ENCODE peak calls at places on chromosomes 12 and 14, in seven cellular contexts. One of them, this sample, is unnamed.

GRCh38 chr12:117857632-117858274 is 111.0 kb downstream of the KSR2 start:
- DNase-seq in body of pancreas: peak
- DNase-seq in fibroblast of the aortic adventitia: peak
- DNase-seq in CD4-positive, alpha-beta T cell: peak
- DNase-seq in esophagus muscularis mucosa: no peak
- DNase-seq in cardiac fibroblast: peak
- DNase-seq in cardiac muscle cell: peak
- DNase-seq in this sample: peak

GRCh38 chr12:32309811-32310755 is 89.3 kb upstream of the FGD4 start:
- DNase-seq in body of pancreas: no peak
- DNase-seq in fibroblast of the aortic adventitia: peak
- DNase-seq in CD4-positive, alpha-beta T cell: no peak
- DNase-seq in esophagus muscularis mucosa: no peak
- DNase-seq in cardiac fibroblast: peak
- DNase-seq in cardiac muscle cell: peak
- DNase-seq in this sample: no peak

GRCh38 chr12:125386652-125387051 is 321.4 kb downstream of the AACS start:
- DNase-seq in body of pancreas: no peak
- DNase-seq in fibroblast of the aortic adventitia: no peak
- DNase-seq in CD4-positive, alpha-beta T cell: no peak
- DNase-seq in esophagus muscularis mucosa: peak
- DNase-seq in cardiac fibroblast: no peak
- DNase-seq in cardiac muscle cell: no peak
- DNase-seq in this sample: no peak

GRCh38 chr12:91746976-91747375 is 398.7 kb downstream of the BTG1 start:
- DNase-seq in body of pancreas: no peak
- DNase-seq in fibroblast of the aortic adventitia: no peak
- DNase-seq in CD4-positive, alpha-beta T cell: no peak
- DNase-seq in esophagus muscularis mucosa: no peak
- DNase-seq in cardiac fibroblast: no peak
- DNase-seq in cardiac muscle cell: no peak
- DNase-seq in this sample: no peak

GRCh38 chr12:116880817-116881324 is 370 bp downstream of the HRK start:
- DNase-seq in body of pancreas: peak
- DNase-seq in fibroblast of the aortic adventitia: peak
- DNase-seq in CD4-positive, alpha-beta T cell: peak
- DNase-seq in esophagus muscularis mucosa: no peak
- DNase-seq in cardiac fibroblast: peak
- DNase-seq in cardiac muscle cell: peak
- DNase-seq in this sample: peak

GRCh38 chr14:102620413-102620812 is 28.0 kb downstream of the RCOR1 start:
- DNase-seq in body of pancreas: no peak
- DNase-seq in fibroblast of the aortic adventitia: no peak
- DNase-seq in CD4-positive, alpha-beta T cell: no peak
- DNase-seq in esophagus muscularis mucosa: no peak
- DNase-seq in cardiac fibroblast: peak
- DNase-seq in cardiac muscle cell: peak
- DNase-seq in this sample: no peak

GRCh38 chr12:91224411-91224810 is 41.8 kb upstream of the DCN start:
- DNase-seq in body of pancreas: no peak
- DNase-seq in fibroblast of the aortic adventitia: no peak
- DNase-seq in CD4-positive, alpha-beta T cell: no peak
- DNase-seq in esophagus muscularis mucosa: no peak
- DNase-seq in cardiac fibroblast: no peak
- DNase-seq in cardiac muscle cell: no peak
- DNase-seq in this sample: no peak

GRCh38 chr12:57208946-57209282 is 7.7 kb upstream of the NXPH4 start:
- DNase-seq in body of pancreas: no peak
- DNase-seq in fibroblast of the aortic adventitia: no peak
- DNase-seq in CD4-positive, alpha-beta T cell: no peak
- DNase-seq in esophagus muscularis mucosa: no peak
- DNase-seq in cardiac fibroblast: no peak
- DNase-seq in cardiac muscle cell: no peak
- DNase-seq in this sample: no peak

GRCh38 chr14:105473033-105473676 is 1.5 kb upstream of the CRIP2 start:
- DNase-seq in body of pancreas: no peak
- DNase-seq in fibroblast of the aortic adventitia: no peak
- DNase-seq in CD4-positive, alpha-beta T cell: no peak
- DNase-seq in esophagus muscularis mucosa: no peak
- DNase-seq in cardiac fibroblast: no peak
- DNase-seq in cardiac muscle cell: no peak
- DNase-seq in this sample: no peak

GRCh38 chr12:107415066-107415465 is 270.5 kb upstream of the PWP1 start:
- DNase-seq in body of pancreas: no peak
- DNase-seq in fibroblast of the aortic adventitia: peak
- DNase-seq in CD4-positive, alpha-beta T cell: no peak
- DNase-seq in esophagus muscularis mucosa: no peak
- DNase-seq in cardiac fibroblast: no peak
- DNase-seq in cardiac muscle cell: no peak
- DNase-seq in this sample: no peak

GRCh38 chr12:111451649-111452129 is 46.0 kb downstream of the SH2B3 start:
- DNase-seq in body of pancreas: no peak
- DNase-seq in fibroblast of the aortic adventitia: peak
- DNase-seq in CD4-positive, alpha-beta T cell: no peak
- DNase-seq in esophagus muscularis mucosa: peak
- DNase-seq in cardiac fibroblast: peak
- DNase-seq in cardiac muscle cell: peak
- DNase-seq in this sample: no peak

GRCh38 chr12:2804390-2805145 is 7.9 kb upstream of the ITFG2 start:
- DNase-seq in body of pancreas: peak
- DNase-seq in fibroblast of the aortic adventitia: peak
- DNase-seq in CD4-positive, alpha-beta T cell: no peak
- DNase-seq in esophagus muscularis mucosa: no peak
- DNase-seq in cardiac fibroblast: peak
- DNase-seq in cardiac muscle cell: peak
- DNase-seq in this sample: no peak

GRCh38 chr12:93541578-93542217 is 30.8 kb upstream of the SOCS2 start:
- DNase-seq in body of pancreas: no peak
- DNase-seq in fibroblast of the aortic adventitia: no peak
- DNase-seq in CD4-positive, alpha-beta T cell: no peak
- DNase-seq in esophagus muscularis mucosa: no peak
- DNase-seq in cardiac fibroblast: no peak
- DNase-seq in cardiac muscle cell: no peak
- DNase-seq in this sample: no peak

GRCh38 chr12:52423661-52424503 is 10.3 kb downstream of the KRT75 start:
- DNase-seq in body of pancreas: no peak
- DNase-seq in fibroblast of the aortic adventitia: no peak
- DNase-seq in CD4-positive, alpha-beta T cell: no peak
- DNase-seq in esophagus muscularis mucosa: no peak
- DNase-seq in cardiac fibroblast: no peak
- DNase-seq in cardiac muscle cell: peak
- DNase-seq in this sample: no peak

GRCh38 chr14:21913759-21914158 is 240.1 kb upstream of the OR4E1 start:
- DNase-seq in body of pancreas: peak
- DNase-seq in fibroblast of the aortic adventitia: peak
- DNase-seq in CD4-positive, alpha-beta T cell: peak
- DNase-seq in esophagus muscularis mucosa: no peak
- DNase-seq in cardiac fibroblast: peak
- DNase-seq in cardiac muscle cell: peak
- DNase-seq in this sample: peak

GRCh38 chr14:24052656-24053547 is 1.1 kb downstream of the CARMIL3 start:
- DNase-seq in body of pancreas: no peak
- DNase-seq in fibroblast of the aortic adventitia: no peak
- DNase-seq in CD4-positive, alpha-beta T cell: no peak
- DNase-seq in esophagus muscularis mucosa: no peak
- DNase-seq in cardiac fibroblast: no peak
- DNase-seq in cardiac muscle cell: no peak
- DNase-seq in this sample: no peak

GRCh38 chr12:76037130-76038105 is 5.8 kb upstream of the PHLDA1 start:
- DNase-seq in body of pancreas: peak
- DNase-seq in fibroblast of the aortic adventitia: peak
- DNase-seq in CD4-positive, alpha-beta T cell: no peak
- DNase-seq in esophagus muscularis mucosa: no peak
- DNase-seq in cardiac fibroblast: peak
- DNase-seq in cardiac muscle cell: peak
- DNase-seq in this sample: peak

GRCh38 chr12:50925342-50925651 is 27.0 kb upstream of the HIGD1C start:
- DNase-seq in body of pancreas: peak
- DNase-seq in fibroblast of the aortic adventitia: peak
- DNase-seq in CD4-positive, alpha-beta T cell: no peak
- DNase-seq in esophagus muscularis mucosa: no peak
- DNase-seq in cardiac fibroblast: no peak
- DNase-seq in cardiac muscle cell: no peak
- DNase-seq in this sample: no peak

GRCh38 chr12:7158866-7159600 is 28.9 kb downstream of the CLSTN3 start:
- DNase-seq in body of pancreas: no peak
- DNase-seq in fibroblast of the aortic adventitia: no peak
- DNase-seq in CD4-positive, alpha-beta T cell: no peak
- DNase-seq in esophagus muscularis mucosa: no peak
- DNase-seq in cardiac fibroblast: no peak
- DNase-seq in cardiac muscle cell: no peak
- DNase-seq in this sample: no peak

GRCh38 chr12:7161811-7162210 is 27.7 kb upstream of the PEX5 start:
- DNase-seq in body of pancreas: no peak
- DNase-seq in fibroblast of the aortic adventitia: peak
- DNase-seq in CD4-positive, alpha-beta T cell: no peak
- DNase-seq in esophagus muscularis mucosa: no peak
- DNase-seq in cardiac fibroblast: peak
- DNase-seq in cardiac muscle cell: peak
- DNase-seq in this sample: no peak

GRCh38 chr12:7160183-7160582 is 29.3 kb upstream of the PEX5 start:
- DNase-seq in body of pancreas: no peak
- DNase-seq in fibroblast of the aortic adventitia: no peak
- DNase-seq in CD4-positive, alpha-beta T cell: no peak
- DNase-seq in esophagus muscularis mucosa: no peak
- DNase-seq in cardiac fibroblast: no peak
- DNase-seq in cardiac muscle cell: no peak
- DNase-seq in this sample: no peak

GRCh38 chr12:7161327-7161726 is 28.2 kb upstream of the PEX5 start:
- DNase-seq in body of pancreas: no peak
- DNase-seq in fibroblast of the aortic adventitia: no peak
- DNase-seq in CD4-positive, alpha-beta T cell: no peak
- DNase-seq in esophagus muscularis mucosa: no peak
- DNase-seq in cardiac fibroblast: no peak
- DNase-seq in cardiac muscle cell: no peak
- DNase-seq in this sample: no peak

GRCh38 chr12:7162691-7163114 is 26.8 kb upstream of the PEX5 start:
- DNase-seq in body of pancreas: peak
- DNase-seq in fibroblast of the aortic adventitia: peak
- DNase-seq in CD4-positive, alpha-beta T cell: peak
- DNase-seq in esophagus muscularis mucosa: no peak
- DNase-seq in cardiac fibroblast: peak
- DNase-seq in cardiac muscle cell: no peak
- DNase-seq in this sample: no peak
- TF ChIP-seq CTCF in body of pancreas: peak
- TF ChIP-seq CTCF in fibroblast of the aortic adventitia: peak
- TF ChIP-seq CTCF in CD4-positive, alpha-beta T cell: peak
- TF ChIP-seq CTCF in esophagus muscularis mucosa: peak
- TF ChIP-seq CTCF in cardiac fibroblast: peak
- TF ChIP-seq CTCF in cardiac muscle cell: peak
- TF ChIP-seq CTCF in this sample: peak

DNA sequence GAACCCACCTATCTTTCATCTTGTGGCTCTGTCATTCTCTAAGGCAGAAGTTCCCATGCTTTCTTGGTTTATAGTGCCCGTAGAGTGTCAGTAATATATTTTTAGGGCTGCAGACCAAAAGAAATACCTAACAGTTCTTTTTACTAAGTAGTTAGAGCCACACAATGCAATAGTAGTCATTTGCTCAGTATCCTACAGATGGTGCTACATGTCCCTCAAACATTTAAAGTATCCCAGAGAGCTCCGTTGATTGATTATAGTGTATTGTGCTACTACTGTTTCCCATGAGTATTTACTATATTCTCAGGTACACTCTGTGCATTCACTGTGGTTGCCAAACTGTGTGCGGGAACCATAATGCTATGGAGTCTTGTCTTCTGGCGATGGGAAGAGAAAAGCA is 4.7 kb upstream of the PLBD1 start:
- DNase-seq in body of pancreas: no peak
- DNase-seq in fibroblast of the aortic adventitia: no peak
- DNase-seq in CD4-positive, alpha-beta T cell: no peak
- DNase-seq in esophagus muscularis mucosa: no peak
- DNase-seq in cardiac fibroblast: no peak
- DNase-seq in cardiac muscle cell: no peak
- DNase-seq in this sample: no peak
- TF ChIP-seq CTCF in body of pancreas: no peak
- TF ChIP-seq CTCF in fibroblast of the aortic adventitia: no peak
- TF ChIP-seq CTCF in CD4-positive, alpha-beta T cell: no peak
- TF ChIP-seq CTCF in esophagus muscularis mucosa: no peak
- TF ChIP-seq CTCF in cardiac fibroblast: no peak
- TF ChIP-seq CTCF in cardiac muscle cell: no peak
- TF ChIP-seq CTCF in this sample: no peak

DNA sequence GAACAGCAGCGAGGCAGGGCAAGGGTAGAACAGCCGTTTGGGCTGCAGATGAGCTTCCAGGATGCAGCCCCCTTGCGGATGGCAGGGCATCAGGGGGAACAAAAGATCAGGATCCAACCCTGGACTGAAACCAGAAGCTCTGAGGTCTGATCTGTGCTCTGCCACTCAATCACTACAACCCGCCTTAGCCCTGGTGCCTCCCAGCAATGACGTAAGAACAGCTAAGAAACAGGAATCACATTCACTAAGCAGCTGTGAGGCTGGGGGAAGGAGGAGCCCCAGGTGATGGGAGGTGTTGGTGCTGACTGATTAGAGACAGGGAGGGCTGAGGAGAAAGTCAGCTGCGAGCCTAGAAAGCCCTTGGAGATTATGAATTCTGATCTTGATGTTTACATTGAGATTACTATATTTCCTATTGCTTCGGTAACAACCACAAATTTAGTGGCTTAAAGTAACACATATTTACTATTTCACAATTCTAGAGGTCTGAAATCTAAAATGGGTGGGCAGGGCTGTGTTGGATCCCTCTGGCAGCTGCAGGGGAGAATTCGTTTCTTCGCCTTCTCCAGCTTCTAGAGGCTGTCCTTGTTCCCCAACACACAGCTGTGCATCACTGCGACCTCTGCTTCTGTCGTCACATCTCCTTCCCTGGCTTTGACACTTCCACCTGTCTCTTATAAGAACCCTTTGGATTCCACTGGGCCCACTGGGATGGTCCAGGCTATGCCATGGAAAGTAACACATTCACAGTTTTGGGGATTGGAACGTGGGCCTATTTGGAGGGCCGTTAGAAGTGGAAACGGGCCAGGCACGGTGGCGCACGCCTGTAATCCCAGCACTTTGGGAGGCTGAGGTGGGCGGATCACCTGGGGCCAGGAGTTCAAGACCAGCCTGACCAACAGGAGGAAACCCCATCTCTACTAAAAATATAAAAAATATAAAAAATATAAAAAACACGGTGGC is 6.1 kb upstream of the CD9 start:
- DNase-seq in body of pancreas: peak
- DNase-seq in fibroblast of the aortic adventitia: no peak
- DNase-seq in CD4-positive, alpha-beta T cell: no peak
- DNase-seq in esophagus muscularis mucosa: no peak
- DNase-seq in cardiac fibroblast: peak
- DNase-seq in cardiac muscle cell: peak
- DNase-seq in this sample: no peak
- TF ChIP-seq CTCF in body of pancreas: no peak
- TF ChIP-seq CTCF in fibroblast of the aortic adventitia: no peak
- TF ChIP-seq CTCF in CD4-positive, alpha-beta T cell: no peak
- TF ChIP-seq CTCF in esophagus muscularis mucosa: no peak
- TF ChIP-seq CTCF in cardiac fibroblast: no peak
- TF ChIP-seq CTCF in cardiac muscle cell: no peak
- TF ChIP-seq CTCF in this sample: no peak

DNA sequence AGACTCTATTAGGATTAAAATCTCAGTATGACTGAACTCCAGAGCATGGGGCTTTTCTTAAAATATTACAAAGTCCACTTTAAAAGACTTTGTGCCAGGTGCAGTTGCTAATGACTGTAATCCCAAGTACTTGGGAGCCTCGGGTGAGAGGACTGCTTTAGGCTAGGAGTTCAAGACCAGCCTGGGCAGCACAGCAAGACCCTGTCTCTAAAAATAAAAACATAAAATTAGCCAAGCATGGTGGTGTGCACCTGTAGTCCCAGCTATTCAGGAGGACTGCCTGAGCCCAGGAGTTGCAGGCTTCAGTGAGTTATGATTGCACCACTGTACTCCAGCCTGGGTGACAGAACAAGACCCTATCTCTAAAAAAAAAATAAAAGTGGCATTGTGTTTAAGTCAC is 33.2 kb downstream of the ATF7 start:
- DNase-seq in body of pancreas: no peak
- DNase-seq in fibroblast of the aortic adventitia: no peak
- DNase-seq in CD4-positive, alpha-beta T cell: no peak
- DNase-seq in esophagus muscularis mucosa: no peak
- DNase-seq in cardiac fibroblast: no peak
- DNase-seq in cardiac muscle cell: no peak
- DNase-seq in this sample: no peak
- TF ChIP-seq CTCF in body of pancreas: no peak
- TF ChIP-seq CTCF in fibroblast of the aortic adventitia: no peak
- TF ChIP-seq CTCF in CD4-positive, alpha-beta T cell: no peak
- TF ChIP-seq CTCF in esophagus muscularis mucosa: no peak
- TF ChIP-seq CTCF in cardiac fibroblast: no peak
- TF ChIP-seq CTCF in cardiac muscle cell: no peak
- TF ChIP-seq CTCF in this sample: no peak